ENCODE peak calls at places on chromosome 17, in eight cellular contexts. K, E, Y, C, Q, M, V and N are unnamed samples.

GRCh38 chr17:81365601-81366585 is 29.4 kb upstream of the BAHCC1 start:
- DNase-seq in K (peak), E (no peak), Y (no peak), C (peak), Q (no peak), M (peak), V (no peak), N (no peak)

GRCh38 chr17:1793447-1793806 is 31.6 kb downstream of the SERPINF1 start:
- DNase-seq in K (no peak), E (no peak), Y (no peak), C (peak), Q (no peak), M (no peak), V (no peak), N (no peak)

GRCh38 chr17:49779730-49780220 is 8.7 kb upstream of the KAT7 start:
- DNase-seq in K (peak), E (peak), Y (no peak), C (peak), Q (no peak), M (peak), V (peak), N (no peak)

GRCh38 chr17:77107506-77108433 is 33.0 kb upstream of the SEC14L1 start:
- DNase-seq in K (no peak), E (no peak), Y (peak), C (peak), Q (no peak), M (no peak), V (no peak), N (no peak)

GRCh38 chr17:77493901-77494663 is 353.3 kb downstream of the SEC14L1 start:
- DNase-seq in K (no peak), E (no peak), Y (no peak), C (no peak), Q (no peak), M (no peak), V (no peak), N (no peak)

GRCh38 chr17:8371786-8372185 is 4.7 kb downstream of the KRABD2 start:
- DNase-seq in K (no peak), E (no peak), Y (no peak), C (no peak), Q (no peak), M (no peak), V (no peak), N (no peak)

GRCh38 chr17:14471052-14471451 is 170.2 kb downstream of the HS3ST3B1 start:
- DNase-seq in K (peak), E (no peak), Y (no peak), C (peak), Q (no peak), M (no peak), V (no peak), N (no peak)

GRCh38 chr17:19578545-19578944 is 44.9 kb downstream of the SLC47A1 start:
- DNase-seq in K (no peak), E (no peak), Y (no peak), C (no peak), Q (no peak), M (no peak), V (no peak), N (no peak)

GRCh38 chr17:33389506-33390141 is 96.5 kb upstream of the ASIC2 start:
- DNase-seq in K (no peak), E (no peak), Y (no peak), C (peak), Q (no peak), M (no peak), V (no peak), N (no peak)

GRCh38 chr17:82864721-82865240 is 25.0 kb upstream of the ZNF750 start:
- DNase-seq in K (no peak), E (no peak), Y (no peak), C (no peak), Q (no peak), M (no peak), V (no peak), N (peak)

GRCh38 chr17:50255766-50256480 is 18.3 kb upstream of the TMEM92 start:
- DNase-seq in K (no peak), E (no peak), Y (no peak), C (no peak), Q (no peak), M (no peak), V (no peak), N (no peak)

GRCh38 chr17:7912927-7913524 is 3.1 kb downstream of the RNF227 start:
- DNase-seq in K (peak), E (peak), Y (no peak), C (peak), Q (peak), M (peak), V (peak), N (no peak)

GRCh38 chr17:16377804-16378400 is 3.0 kb upstream of the UBB start:
- DNase-seq in K (no peak), E (no peak), Y (no peak), C (no peak), Q (no peak), M (no peak), V (no peak), N (no peak)

GRCh38 chr17:53150101-53150698 is 672.5 kb upstream of the KIF2B start:
- DNase-seq in K (peak), E (no peak), Y (no peak), C (no peak), Q (no peak), M (peak), V (no peak), N (no peak)

GRCh38 chr17:66829386-66829864 is 5.5 kb upstream of the CACNG5 start:
- DNase-seq in K (peak), E (no peak), Y (no peak), C (peak), Q (peak), M (peak), V (peak), N (no peak)